ENCODE peak calls at places on chromosomes 2 and 18, in nine cellular contexts. One of them, this sample, is unnamed.

GRCh38 chr2:200471324-200471848 is 38.5 kb downstream of the KCTD18 start:
- DNase-seq in body of pancreas: no peak
- DNase-seq in ovary: no peak
- DNase-seq in neuronal stem cell: peak; percentile 51
- DNase-seq in uterus: no peak
- DNase-seq in heart right ventricle: no peak
- DNase-seq in psoas muscle: no peak
- DNase-seq in upper lobe of left lung: no peak
- DNase-seq in transverse colon: peak; percentile 28
- DNase-seq in this sample: no peak

GRCh38 chr2:119260636-119261497 is 37.2 kb downstream of the STEAP3 start:
- DNase-seq in body of pancreas: no peak
- DNase-seq in ovary: no peak
- DNase-seq in neuronal stem cell: no peak
- DNase-seq in uterus: no peak
- DNase-seq in heart right ventricle: no peak
- DNase-seq in psoas muscle: no peak
- DNase-seq in upper lobe of left lung: no peak
- DNase-seq in transverse colon: no peak
- DNase-seq in this sample: no peak

GRCh38 chr18:63451774-63452173 is 25.0 kb upstream of the SERPINB5 start:
- DNase-seq in body of pancreas: no peak
- DNase-seq in ovary: peak; percentile 24
- DNase-seq in neuronal stem cell: no peak
- DNase-seq in uterus: no peak
- DNase-seq in heart right ventricle: no peak
- DNase-seq in psoas muscle: no peak
- DNase-seq in upper lobe of left lung: no peak
- DNase-seq in transverse colon: peak; percentile 60
- DNase-seq in this sample: no peak

GRCh38 chr2:29562896-29563295 is 358.5 kb downstream of the ALK start:
- DNase-seq in body of pancreas: no peak
- DNase-seq in ovary: no peak
- DNase-seq in neuronal stem cell: no peak
- DNase-seq in uterus: no peak
- DNase-seq in heart right ventricle: no peak
- DNase-seq in psoas muscle: no peak
- DNase-seq in upper lobe of left lung: no peak
- DNase-seq in transverse colon: no peak
- DNase-seq in this sample: no peak

GRCh38 chr18:34848695-34849094 is 138.6 kb downstream of the DTNA start:
- DNase-seq in body of pancreas: no peak
- DNase-seq in ovary: no peak
- DNase-seq in neuronal stem cell: no peak
- DNase-seq in uterus: no peak
- DNase-seq in heart right ventricle: no peak
- DNase-seq in psoas muscle: no peak
- DNase-seq in upper lobe of left lung: no peak
- DNase-seq in transverse colon: no peak
- DNase-seq in this sample: no peak

GRCh38 chr2:239882781-239883180 is 142.4 kb downstream of the NDUFA10 start:
- DNase-seq in body of pancreas: no peak
- DNase-seq in ovary: no peak
- DNase-seq in neuronal stem cell: no peak
- DNase-seq in uterus: no peak
- DNase-seq in heart right ventricle: no peak
- DNase-seq in psoas muscle: no peak
- DNase-seq in upper lobe of left lung: no peak
- DNase-seq in transverse colon: no peak
- DNase-seq in this sample: peak; percentile 45

GRCh38 chr2:46188041-46188715 is 109.0 kb upstream of the EPAS1 start:
- DNase-seq in body of pancreas: no peak
- DNase-seq in ovary: no peak
- DNase-seq in neuronal stem cell: no peak
- DNase-seq in uterus: no peak
- DNase-seq in heart right ventricle: no peak
- DNase-seq in psoas muscle: no peak
- DNase-seq in upper lobe of left lung: no peak
- DNase-seq in transverse colon: no peak
- DNase-seq in this sample: no peak

GRCh38 chr18:74113711-74114110 is 33.9 kb downstream of the FBXO15 start:
- DNase-seq in body of pancreas: no peak
- DNase-seq in ovary: no peak
- DNase-seq in neuronal stem cell: no peak
- DNase-seq in uterus: no peak
- DNase-seq in heart right ventricle: no peak
- DNase-seq in psoas muscle: no peak
- DNase-seq in upper lobe of left lung: no peak
- DNase-seq in transverse colon: no peak
- DNase-seq in this sample: no peak

GRCh38 chr2:233100192-233100998 is 40.3 kb downstream of the INPP5D start:
- DNase-seq in body of pancreas: no peak
- DNase-seq in ovary: no peak
- DNase-seq in neuronal stem cell: no peak
- DNase-seq in uterus: no peak
- DNase-seq in heart right ventricle: no peak
- DNase-seq in psoas muscle: no peak
- DNase-seq in upper lobe of left lung: no peak
- DNase-seq in transverse colon: peak; percentile 56
- DNase-seq in this sample: no peak

GRCh38 chr18:76256897-76257500 is 238.0 kb downstream of the ZNF516 start:
- DNase-seq in body of pancreas: peak; percentile 13
- DNase-seq in ovary: peak; percentile 68
- DNase-seq in neuronal stem cell: no peak
- DNase-seq in uterus: peak; percentile 52
- DNase-seq in heart right ventricle: peak; percentile 19
- DNase-seq in psoas muscle: no peak
- DNase-seq in upper lobe of left lung: no peak
- DNase-seq in transverse colon: no peak
- DNase-seq in this sample: no peak

GRCh38 chr2:157302492-157303099 is 23.0 kb downstream of the ERMN start:
- DNase-seq in body of pancreas: peak; percentile 37
- DNase-seq in ovary: no peak
- DNase-seq in neuronal stem cell: peak; percentile 41
- DNase-seq in uterus: no peak
- DNase-seq in heart right ventricle: peak; percentile 8
- DNase-seq in psoas muscle: no peak
- DNase-seq in upper lobe of left lung: no peak
- DNase-seq in transverse colon: no peak
- DNase-seq in this sample: no peak

GRCh38 chr2:86050301-86050700 is 55.4 kb downstream of the POLR1A start:
- DNase-seq in body of pancreas: no peak
- DNase-seq in ovary: no peak
- DNase-seq in neuronal stem cell: no peak
- DNase-seq in uterus: peak; percentile 7
- DNase-seq in heart right ventricle: no peak
- DNase-seq in psoas muscle: no peak
- DNase-seq in upper lobe of left lung: no peak
- DNase-seq in transverse colon: no peak
- DNase-seq in this sample: no peak
- H3K36me3 ChIP-seq in body of pancreas: peaks cover 3% of the 10 kb centered on the region
- H3K36me3 ChIP-seq in ovary: no peaks in the 10 kb centered on the region
- H3K36me3 ChIP-seq in neuronal stem cell: peaks cover 53% of the 10 kb centered on the region
- H3K36me3 ChIP-seq in uterus: no peaks in the 10 kb centered on the region
- H3K36me3 ChIP-seq in heart right ventricle: no peaks in the 10 kb centered on the region
- H3K36me3 ChIP-seq in psoas muscle: peaks cover 94% of the 10 kb centered on the region
- H3K36me3 ChIP-seq in upper lobe of left lung: peaks cover 56% of the 10 kb centered on the region
- H3K36me3 ChIP-seq in transverse colon: peaks cover 43% of the 10 kb centered on the region
- H3K36me3 ChIP-seq in this sample: peaks cover 62% of the 10 kb centered on the region

GRCh38 chr2:975095-975494 is 24.4 kb downstream of the SNTG2 start:
- DNase-seq in body of pancreas: no peak
- DNase-seq in ovary: no peak
- DNase-seq in neuronal stem cell: no peak
- DNase-seq in uterus: no peak
- DNase-seq in heart right ventricle: no peak
- DNase-seq in psoas muscle: no peak
- DNase-seq in upper lobe of left lung: no peak
- DNase-seq in transverse colon: no peak
- DNase-seq in this sample: no peak

GRCh38 chr2:973129-973528 is 22.5 kb downstream of the SNTG2 start:
- DNase-seq in body of pancreas: no peak
- DNase-seq in ovary: no peak
- DNase-seq in neuronal stem cell: no peak
- DNase-seq in uterus: no peak
- DNase-seq in heart right ventricle: no peak
- DNase-seq in psoas muscle: no peak
- DNase-seq in upper lobe of left lung: no peak
- DNase-seq in transverse colon: no peak
- DNase-seq in this sample: no peak

GRCh38 chr2:979286-979928 is 28.8 kb downstream of the SNTG2 start:
- DNase-seq in body of pancreas: no peak
- DNase-seq in ovary: no peak
- DNase-seq in neuronal stem cell: no peak
- DNase-seq in uterus: no peak
- DNase-seq in heart right ventricle: no peak
- DNase-seq in psoas muscle: no peak
- DNase-seq in upper lobe of left lung: no peak
- DNase-seq in transverse colon: no peak
- DNase-seq in this sample: no peak

GRCh38 chr2:974054-974453 is 23.4 kb downstream of the SNTG2 start:
- DNase-seq in body of pancreas: no peak
- DNase-seq in ovary: no peak
- DNase-seq in neuronal stem cell: no peak
- DNase-seq in uterus: no peak
- DNase-seq in heart right ventricle: no peak
- DNase-seq in psoas muscle: no peak
- DNase-seq in upper lobe of left lung: no peak
- DNase-seq in transverse colon: no peak
- DNase-seq in this sample: no peak

DNA sequence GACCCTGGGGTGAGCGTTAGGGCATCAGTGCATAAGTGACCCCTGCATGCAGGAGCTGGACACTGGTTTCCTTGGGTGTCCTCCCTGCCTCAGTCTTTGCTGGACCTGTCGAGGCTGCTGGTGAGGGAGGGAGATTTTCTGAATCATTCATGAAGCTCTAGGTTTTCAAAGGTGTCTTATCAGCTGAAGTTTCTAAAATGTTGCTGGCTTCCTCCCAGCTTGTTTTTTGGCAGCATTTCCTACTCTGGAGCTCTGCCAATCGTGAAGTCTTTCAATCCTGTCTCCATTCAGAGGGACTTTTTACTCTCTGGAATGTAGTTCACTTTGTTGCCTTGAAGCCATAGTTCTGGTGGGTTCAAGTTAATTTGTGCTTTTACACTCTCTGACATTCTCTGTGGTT is 23.8 kb downstream of the SNTG2 start:
- DNase-seq in body of pancreas: peak; percentile 33
- DNase-seq in ovary: no peak
- DNase-seq in neuronal stem cell: no peak
- DNase-seq in uterus: no peak
- DNase-seq in heart right ventricle: peak; percentile 23
- DNase-seq in psoas muscle: no peak
- DNase-seq in upper lobe of left lung: no peak
- DNase-seq in transverse colon: no peak
- DNase-seq in this sample: no peak
- H3K4me3 ChIP-seq in body of pancreas: no peak overlapping the region
- H3K4me3 ChIP-seq in ovary: no peak overlapping the region
- H3K4me3 ChIP-seq in neuronal stem cell: no peak overlapping the region
- H3K4me3 ChIP-seq in uterus: no peak overlapping the region
- H3K4me3 ChIP-seq in heart right ventricle: no peak overlapping the region
- H3K4me3 ChIP-seq in psoas muscle: no peak overlapping the region
- H3K4me3 ChIP-seq in upper lobe of left lung: no peak overlapping the region
- H3K4me3 ChIP-seq in transverse colon: no peak overlapping the region
- H3K4me3 ChIP-seq in this sample: no peak overlapping the region

DNA sequence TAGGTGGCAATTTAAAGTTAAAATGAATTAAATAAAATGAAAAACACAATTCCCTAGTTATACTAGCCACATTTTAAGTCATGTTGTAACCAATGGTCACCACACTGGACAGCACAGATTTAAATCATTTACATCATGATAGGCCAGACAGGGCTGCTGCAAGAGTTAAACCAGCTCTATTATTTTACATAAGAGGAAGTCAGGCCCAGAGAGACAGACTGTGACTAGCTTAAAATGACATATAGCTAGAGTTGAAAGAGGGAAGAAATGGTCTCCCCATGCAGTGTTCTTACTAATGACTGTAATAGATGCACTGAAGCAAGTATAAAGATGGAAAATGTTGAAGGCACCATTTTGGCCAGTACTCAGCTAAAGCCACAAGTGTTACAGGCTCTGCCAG is 69.6 kb downstream of the SLC66A3 start:
- DNase-seq in body of pancreas: no peak
- DNase-seq in ovary: no peak
- DNase-seq in neuronal stem cell: no peak
- DNase-seq in uterus: no peak
- DNase-seq in heart right ventricle: no peak
- DNase-seq in psoas muscle: no peak
- DNase-seq in upper lobe of left lung: no peak
- DNase-seq in transverse colon: no peak
- DNase-seq in this sample: no peak
- H3K36me3 ChIP-seq in body of pancreas: peaks cover 7% of the 10 kb centered on the region
- H3K36me3 ChIP-seq in ovary: no peaks in the 10 kb centered on the region
- H3K36me3 ChIP-seq in neuronal stem cell: peaks cover 3% of the 10 kb centered on the region
- H3K36me3 ChIP-seq in uterus: no peaks in the 10 kb centered on the region
- H3K36me3 ChIP-seq in heart right ventricle: no peaks in the 10 kb centered on the region
- H3K36me3 ChIP-seq in psoas muscle: peaks cover 62% of the 10 kb centered on the region
- H3K36me3 ChIP-seq in upper lobe of left lung: peaks cover 5% of the 10 kb centered on the region
- H3K36me3 ChIP-seq in transverse colon: peaks cover 13% of the 10 kb centered on the region
- H3K36me3 ChIP-seq in this sample: peaks cover 38% of the 10 kb centered on the region

GRCh38 chr2:172336681-172337080 is 90.7 kb upstream of the ITGA6 start:
- DNase-seq in body of pancreas: no peak
- DNase-seq in ovary: no peak
- DNase-seq in neuronal stem cell: no peak
- DNase-seq in uterus: no peak
- DNase-seq in heart right ventricle: no peak
- DNase-seq in psoas muscle: no peak
- DNase-seq in upper lobe of left lung: no peak
- DNase-seq in transverse colon: no peak
- DNase-seq in this sample: no peak

GRCh38 chr2:172342056-172342455 is 85.3 kb upstream of the ITGA6 start:
- DNase-seq in body of pancreas: peak; percentile 8
- DNase-seq in ovary: peak; percentile 40
- DNase-seq in neuronal stem cell: no peak
- DNase-seq in uterus: peak; percentile 30
- DNase-seq in heart right ventricle: no peak
- DNase-seq in psoas muscle: no peak
- DNase-seq in upper lobe of left lung: no peak
- DNase-seq in transverse colon: peak; percentile 30
- DNase-seq in this sample: no peak

GRCh38 chr2:172339431-172340010 is 87.9 kb upstream of the ITGA6 start:
- DNase-seq in body of pancreas: peak; percentile 44
- DNase-seq in ovary: no peak
- DNase-seq in neuronal stem cell: no peak
- DNase-seq in uterus: no peak
- DNase-seq in heart right ventricle: no peak
- DNase-seq in psoas muscle: no peak
- DNase-seq in upper lobe of left lung: no peak
- DNase-seq in transverse colon: no peak
- DNase-seq in this sample: no peak

GRCh38 chr2:172342611-172343010 is 84.8 kb upstream of the ITGA6 start:
- DNase-seq in body of pancreas: no peak
- DNase-seq in ovary: no peak
- DNase-seq in neuronal stem cell: no peak
- DNase-seq in uterus: no peak
- DNase-seq in heart right ventricle: no peak
- DNase-seq in psoas muscle: no peak
- DNase-seq in upper lobe of left lung: no peak
- DNase-seq in transverse colon: no peak
- DNase-seq in this sample: no peak

DNA sequence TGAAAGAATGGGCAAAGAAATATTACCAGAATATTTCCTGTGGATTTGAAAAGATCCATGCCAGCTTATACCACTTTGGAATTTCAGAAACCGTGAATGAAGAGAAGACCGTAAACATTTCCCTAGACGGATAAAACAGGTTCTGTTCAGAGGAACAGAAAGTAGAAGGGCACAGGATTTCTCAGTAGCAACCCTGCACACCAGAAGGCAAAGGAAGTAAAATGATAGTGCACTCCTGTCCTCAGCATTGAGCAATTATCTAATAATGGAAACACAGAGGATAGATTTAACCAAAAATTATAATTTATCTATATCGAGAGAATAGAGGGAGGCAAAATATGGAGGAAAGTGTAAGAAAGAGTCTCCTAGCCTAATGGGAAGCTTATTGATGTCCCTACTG is 87.0 kb upstream of the ITGA6 start:
- DNase-seq in body of pancreas: no peak
- DNase-seq in ovary: no peak
- DNase-seq in neuronal stem cell: no peak
- DNase-seq in uterus: no peak
- DNase-seq in heart right ventricle: no peak
- DNase-seq in psoas muscle: no peak
- DNase-seq in upper lobe of left lung: no peak
- DNase-seq in transverse colon: no peak
- DNase-seq in this sample: no peak
- H3K4me3 ChIP-seq in body of pancreas: no peak overlapping the region
- H3K4me3 ChIP-seq in ovary: no peak overlapping the region
- H3K4me3 ChIP-seq in neuronal stem cell: no peak overlapping the region
- H3K4me3 ChIP-seq in uterus: no peak overlapping the region
- H3K4me3 ChIP-seq in heart right ventricle: no peak overlapping the region
- H3K4me3 ChIP-seq in psoas muscle: peak overlapping the region; percentile 37
- H3K4me3 ChIP-seq in upper lobe of left lung: peak overlapping the region; percentile 0
- H3K4me3 ChIP-seq in transverse colon: no peak overlapping the region
- H3K4me3 ChIP-seq in this sample: peak overlapping the region; percentile 12